ENCODE peak calls at places on chromosome 13, in eight cellular contexts. One of them, this sample, is unnamed.

GRCh38 chr13:113022391-113023216 is 53.6 kb downstream of the MCF2L start:
- DNase-seq in Peyer's patch: no peak
- DNase-seq in MG63: no peak
- DNase-seq in EL: no peak
- DNase-seq in endothelial cell: peak
- DNase-seq in RKO: no peak
- DNase-seq in GM23338: peak
- DNase-seq in heart right ventricle: peak
- DNase-seq in this sample: no peak

GRCh38 chr13:109785141-109785891 is 1.1 kb downstream of the IRS2 start:
- DNase-seq in Peyer's patch: peak
- DNase-seq in MG63: peak
- DNase-seq in EL: peak
- DNase-seq in endothelial cell: peak
- DNase-seq in RKO: peak
- DNase-seq in GM23338: peak
- DNase-seq in heart right ventricle: peak
- DNase-seq in this sample: no peak

GRCh38 chr13:99975626-99976025 is 4.1 kb upstream of the ZIC5 start:
- DNase-seq in Peyer's patch: no peak
- DNase-seq in MG63: no peak
- DNase-seq in EL: no peak
- DNase-seq in endothelial cell: no peak
- DNase-seq in RKO: no peak
- DNase-seq in GM23338: peak
- DNase-seq in heart right ventricle: no peak
- DNase-seq in this sample: no peak

GRCh38 chr13:79386125-79386822 is 19.8 kb downstream of the RBM26 start:
- DNase-seq in Peyer's patch: no peak
- DNase-seq in MG63: no peak
- DNase-seq in EL: no peak
- DNase-seq in endothelial cell: no peak
- DNase-seq in RKO: no peak
- DNase-seq in GM23338: no peak
- DNase-seq in heart right ventricle: no peak
- DNase-seq in this sample: no peak

GRCh38 chr13:69796256-69796655 is 311.4 kb upstream of the ATXN8OS start:
- DNase-seq in Peyer's patch: no peak
- DNase-seq in MG63: no peak
- DNase-seq in EL: no peak
- DNase-seq in endothelial cell: no peak
- DNase-seq in RKO: no peak
- DNase-seq in GM23338: no peak
- DNase-seq in heart right ventricle: no peak
- DNase-seq in this sample: no peak

GRCh38 chr13:73580868-73581267 is 522.1 kb downstream of the KLF5 start:
- DNase-seq in Peyer's patch: no peak
- DNase-seq in MG63: no peak
- DNase-seq in EL: no peak
- DNase-seq in endothelial cell: no peak
- DNase-seq in RKO: no peak
- DNase-seq in GM23338: peak
- DNase-seq in heart right ventricle: no peak
- DNase-seq in this sample: no peak

GRCh38 chr13:72839831-72840426 is 58.0 kb downstream of the PIBF1 start:
- DNase-seq in Peyer's patch: peak
- DNase-seq in MG63: peak
- DNase-seq in EL: peak
- DNase-seq in endothelial cell: peak
- DNase-seq in RKO: peak
- DNase-seq in GM23338: peak
- DNase-seq in heart right ventricle: no peak
- DNase-seq in this sample: no peak

GRCh38 chr13:101554420-101555125 is 102.1 kb downstream of the ITGBL1 start:
- DNase-seq in Peyer's patch: no peak
- DNase-seq in MG63: no peak
- DNase-seq in EL: peak
- DNase-seq in endothelial cell: no peak
- DNase-seq in RKO: no peak
- DNase-seq in GM23338: no peak
- DNase-seq in heart right ventricle: no peak
- DNase-seq in this sample: no peak

GRCh38 chr13:98656223-98656622 is 79.3 kb upstream of the STK24 start:
- DNase-seq in Peyer's patch: no peak
- DNase-seq in MG63: no peak
- DNase-seq in EL: no peak
- DNase-seq in endothelial cell: no peak
- DNase-seq in RKO: no peak
- DNase-seq in GM23338: no peak
- DNase-seq in heart right ventricle: no peak
- DNase-seq in this sample: no peak

GRCh38 chr13:36543671-36544070 is 111.4 kb downstream of the CCNA1 start:
- DNase-seq in Peyer's patch: no peak
- DNase-seq in MG63: no peak
- DNase-seq in EL: no peak
- DNase-seq in endothelial cell: no peak
- DNase-seq in RKO: no peak
- DNase-seq in GM23338: no peak
- DNase-seq in heart right ventricle: no peak
- DNase-seq in this sample: no peak

GRCh38 chr13:50612717-50613116 is 230.8 kb downstream of the DLEU7 start:
- DNase-seq in Peyer's patch: no peak
- DNase-seq in MG63: no peak
- DNase-seq in EL: no peak
- DNase-seq in endothelial cell: no peak
- DNase-seq in RKO: no peak
- DNase-seq in GM23338: no peak
- DNase-seq in heart right ventricle: no peak
- DNase-seq in this sample: no peak

GRCh38 chr13:22214184-22214583 is 543.3 kb downstream of the FGF9 start:
- DNase-seq in Peyer's patch: no peak
- DNase-seq in MG63: no peak
- DNase-seq in EL: no peak
- DNase-seq in endothelial cell: no peak
- DNase-seq in RKO: no peak
- DNase-seq in GM23338: no peak
- DNase-seq in heart right ventricle: no peak
- DNase-seq in this sample: no peak

GRCh38 chr13:73618275-73618865 is 515.8 kb downstream of the KLF12 start:
- DNase-seq in Peyer's patch: peak
- DNase-seq in MG63: no peak
- DNase-seq in EL: no peak
- DNase-seq in endothelial cell: no peak
- DNase-seq in RKO: no peak
- DNase-seq in GM23338: peak
- DNase-seq in heart right ventricle: no peak
- DNase-seq in this sample: no peak

GRCh38 chr13:20102776-20103175 is 58.1 kb downstream of the GJA3 start:
- DNase-seq in Peyer's patch: no peak
- DNase-seq in MG63: no peak
- DNase-seq in EL: no peak
- DNase-seq in endothelial cell: no peak
- DNase-seq in RKO: no peak
- DNase-seq in GM23338: no peak
- DNase-seq in heart right ventricle: no peak
- DNase-seq in this sample: no peak

GRCh38 chr13:64774915-64775314 is 2455.2 kb downstream of the PCDH9 start:
- DNase-seq in Peyer's patch: no peak
- DNase-seq in MG63: no peak
- DNase-seq in EL: no peak
- DNase-seq in endothelial cell: no peak
- DNase-seq in RKO: no peak
- DNase-seq in GM23338: no peak
- DNase-seq in heart right ventricle: no peak
- DNase-seq in this sample: no peak

GRCh38 chr13:111558700-111559088 is 238.3 kb downstream of the TEX29 start:
- DNase-seq in Peyer's patch: no peak
- DNase-seq in MG63: no peak
- DNase-seq in EL: no peak
- DNase-seq in endothelial cell: no peak
- DNase-seq in RKO: no peak
- DNase-seq in GM23338: no peak
- DNase-seq in heart right ventricle: no peak
- DNase-seq in this sample: no peak

GRCh38 chr13:85284349-85284748 is 514.9 kb downstream of the SLITRK6 start:
- DNase-seq in Peyer's patch: no peak
- DNase-seq in MG63: no peak
- DNase-seq in EL: no peak
- DNase-seq in endothelial cell: no peak
- DNase-seq in RKO: no peak
- DNase-seq in GM23338: no peak
- DNase-seq in heart right ventricle: no peak
- DNase-seq in this sample: no peak

GRCh38 chr13:95341441-95341840 is 40.2 kb upstream of the ABCC4 start:
- DNase-seq in Peyer's patch: no peak
- DNase-seq in MG63: no peak
- DNase-seq in EL: peak
- DNase-seq in endothelial cell: no peak
- DNase-seq in RKO: no peak
- DNase-seq in GM23338: no peak
- DNase-seq in heart right ventricle: no peak
- DNase-seq in this sample: no peak

GRCh38 chr13:37811441-37811840 is 58.1 kb downstream of the TRPC4 start:
- DNase-seq in Peyer's patch: no peak
- DNase-seq in MG63: no peak
- DNase-seq in EL: peak
- DNase-seq in endothelial cell: no peak
- DNase-seq in RKO: no peak
- DNase-seq in GM23338: no peak
- DNase-seq in heart right ventricle: no peak
- DNase-seq in this sample: no peak

GRCh38 chr13:75445717-75446529 is 36.0 kb downstream of the TBC1D4 start:
- DNase-seq in Peyer's patch: no peak
- DNase-seq in MG63: no peak
- DNase-seq in EL: peak
- DNase-seq in endothelial cell: no peak
- DNase-seq in RKO: no peak
- DNase-seq in GM23338: no peak
- DNase-seq in heart right ventricle: no peak
- DNase-seq in this sample: no peak

GRCh38 chr13:66138172-66138811 is 1091.8 kb downstream of the PCDH9 start:
- DNase-seq in Peyer's patch: no peak
- DNase-seq in MG63: no peak
- DNase-seq in EL: no peak
- DNase-seq in endothelial cell: no peak
- DNase-seq in RKO: no peak
- DNase-seq in GM23338: no peak
- DNase-seq in heart right ventricle: no peak
- DNase-seq in this sample: no peak

GRCh38 chr13:95660981-95661581 is 15.9 kb upstream of the DNAJC3 start:
- DNase-seq in Peyer's patch: no peak
- DNase-seq in MG63: no peak
- DNase-seq in EL: peak
- DNase-seq in endothelial cell: peak
- DNase-seq in RKO: peak
- DNase-seq in GM23338: peak
- DNase-seq in heart right ventricle: no peak
- DNase-seq in this sample: no peak

GRCh38 chr13:97266328-97266727 is 44.2 kb downstream of the MBNL2 start:
- DNase-seq in Peyer's patch: no peak
- DNase-seq in MG63: no peak
- DNase-seq in EL: no peak
- DNase-seq in endothelial cell: no peak
- DNase-seq in RKO: no peak
- DNase-seq in GM23338: peak
- DNase-seq in heart right ventricle: no peak
- DNase-seq in this sample: no peak

GRCh38 chr13:107518292-107518691 is 697.0 kb downstream of the LIG4 start:
- DNase-seq in Peyer's patch: no peak
- DNase-seq in MG63: no peak
- DNase-seq in EL: no peak
- DNase-seq in endothelial cell: no peak
- DNase-seq in RKO: peak
- DNase-seq in GM23338: peak
- DNase-seq in heart right ventricle: no peak
- DNase-seq in this sample: no peak